ENCODE peak calls at places on chromosomes 5 and 9, in nine cellular contexts. G is substantia nigra; P is neural progenitor cell; S is activated gamma-delta T cell treated with anti-CD3 and anti-CD28 coated beads, Interleukin-2, amount 50 U/mL, for 16 hours; D is NAMALWA; T is CD4-positive, alpha-beta T cell; A is NCI-H774; Y is CD8-positive, alpha-beta memory T cell; R is lower leg skin. N is an unnamed sample.

GRCh38 chr5:132905938-132906337 is 32.5 kb downstream of the LEAP2 start:
- DNase-seq in G (no peak), P (no peak), S (no peak), D (peak), T (no peak), A (peak), Y (no peak), R (no peak), N (no peak)

GRCh38 chr5:62582198-62582597 is 3.6 kb downstream of the LRRC70 start:
- DNase-seq in G (no peak), P (no peak), S (no peak), D (no peak), T (no peak), A (no peak), Y (no peak), R (no peak), N (no peak)

GRCh38 chr5:158084292-158084691 is 225.3 kb upstream of the CLINT1 start:
- DNase-seq in G (no peak), P (no peak), S (no peak), D (no peak), T (no peak), A (no peak), Y (no peak), R (no peak), N (no peak)

GRCh38 chr5:172910828-172911627 is 48.2 kb upstream of the RPL26L1 start:
- DNase-seq in G (no peak), P (peak), S (no peak), D (peak), T (no peak), A (no peak), Y (no peak), R (peak), N (peak)

GRCh38 chr5:56900395-56900794 is 9.0 kb upstream of the SETD9 start:
- DNase-seq in G (no peak), P (no peak), S (no peak), D (no peak), T (no peak), A (no peak), Y (no peak), R (no peak), N (peak)

GRCh38 chr9:22232971-22233370 is 213.7 kb upstream of the DMRTA1 start:
- DNase-seq in G (no peak), P (no peak), S (no peak), D (no peak), T (no peak), A (no peak), Y (no peak), R (no peak), N (no peak)

GRCh38 chr9:132543960-132544359 is 38.4 kb upstream of the BARHL1 start:
- DNase-seq in G (no peak), P (peak), S (no peak), D (no peak), T (no peak), A (no peak), Y (no peak), R (no peak), N (no peak)

GRCh38 chr9:37329576-37329975 is 92.9 kb upstream of the GRHPR start:
- DNase-seq in G (no peak), P (peak), S (no peak), D (peak), T (no peak), A (no peak), Y (no peak), R (no peak), N (peak)

GRCh38 chr5:57072218-57072892 is 101.5 kb upstream of the GPBP1 start:
- DNase-seq in G (no peak), P (peak), S (no peak), D (no peak), T (no peak), A (no peak), Y (no peak), R (no peak), N (no peak)

GRCh38 chr9:16670791-16671190 is 199.7 kb downstream of the BNC2 start:
- DNase-seq in G (no peak), P (no peak), S (no peak), D (no peak), T (no peak), A (no peak), Y (no peak), R (no peak), N (no peak)

GRCh38 chr5:87732875-87733768 is 320.4 kb upstream of the CCNH start:
- DNase-seq in G (no peak), P (no peak), S (no peak), D (no peak), T (no peak), A (no peak), Y (no peak), R (no peak), N (peak)

GRCh38 chr5:1409386-1410110 is 35.7 kb downstream of the SLC6A3 start:
- DNase-seq in G (no peak), P (peak), S (no peak), D (peak), T (no peak), A (no peak), Y (no peak), R (no peak), N (peak)

GRCh38 chr9:136944094-136944518 is 432 bp downstream of the FBXW5 start:
- DNase-seq in G (no peak), P (no peak), S (no peak), D (peak), T (no peak), A (no peak), Y (peak), R (no peak), N (peak)

GRCh38 chr9:88319936-88320747 is 68.1 kb upstream of the SPIN1 start:
- DNase-seq in G (no peak), P (no peak), S (no peak), D (no peak), T (no peak), A (no peak), Y (no peak), R (peak), N (no peak)

GRCh38 chr9:81182421-81182820 is 506.9 kb downstream of the TLE1 start:
- DNase-seq in G (no peak), P (no peak), S (no peak), D (no peak), T (no peak), A (no peak), Y (no peak), R (no peak), N (peak)

GRCh38 chr5:57504357-57504756 is 21.7 kb upstream of the ACTBL2 start:
- DNase-seq in G (no peak), P (no peak), S (no peak), D (no peak), T (no peak), A (no peak), Y (no peak), R (no peak), N (peak)

GRCh38 chr9:4762108-4762888 is 21.3 kb upstream of the AK3 start:
- DNase-seq in G (peak), P (peak), S (peak), D (peak), T (peak), A (peak), Y (peak), R (peak), N (peak)

GRCh38 chr9:83266618-83267543 is 203.9 kb upstream of the RASEF start:
- DNase-seq in G (no peak), P (no peak), S (no peak), D (no peak), T (no peak), A (no peak), Y (no peak), R (no peak), N (peak)

GRCh38 chr5:32505718-32506117 is 61.2 kb upstream of the ZFR start:
- DNase-seq in G (no peak), P (peak), S (no peak), D (no peak), T (no peak), A (no peak), Y (no peak), R (peak), N (peak)

GRCh38 chr5:62969409-62970120 is 390.9 kb downstream of the LRRC70 start:
- DNase-seq in G (no peak), P (no peak), S (no peak), D (no peak), T (no peak), A (no peak), Y (no peak), R (no peak), N (peak)

GRCh38 chr5:35246928-35247644 is 16.8 kb upstream of the PRLR start:
- DNase-seq in G (no peak), P (no peak), S (no peak), D (no peak), T (no peak), A (no peak), Y (no peak), R (peak), N (peak)

GRCh38 chr5:179309751-179310320 is 35.4 kb downstream of the ADAMTS2 start:
- DNase-seq in G (no peak), P (no peak), S (no peak), D (no peak), T (no peak), A (no peak), Y (no peak), R (peak), N (no peak)

GRCh38 chr9:33320568-33321261 is 30.4 kb downstream of the NFX1 start:
- DNase-seq in G (no peak), P (no peak), S (no peak), D (no peak), T (no peak), A (no peak), Y (no peak), R (no peak), N (peak)

GRCh38 chr5:10507575-10508024 is 56.3 kb upstream of the ANKRD33B start:
- DNase-seq in G (no peak), P (no peak), S (no peak), D (no peak), T (no peak), A (no peak), Y (no peak), R (no peak), N (no peak)